ENCODE peak calls at places on chromosomes 11 and 22, in eight cellular contexts. Q is left ventricle myocardium inferior; X is right atrium auricular region; L is CD8-positive, alpha-beta memory T cell; D is AG04450; O is esophagus squamous epithelium; Y is neural progenitor cell; T is tibial nerve. E is an unnamed sample.
A peak's percentile ranks its signal among the peaks of the same experiment; 100 is the strongest.

GRCh38 chr11:126840201-126840886 is 160.2 kb downstream of the KIRREL3 start:
- DNase-seq in Q (no peak), X (no peak), L (no peak), D (no peak), O (no peak), Y (no peak), T (no peak), E (no peak)

GRCh38 chr22:44395116-44396005 is 82.6 kb upstream of the SHISAL1 start:
- DNase-seq in Q (peak; percentile 3), X (peak; percentile 44), L (no peak), D (no peak), O (no peak), Y (no peak), T (no peak), E (no peak)

GRCh38 chr11:22416462-22416861 is 78.3 kb downstream of the SLC17A6 start:
- DNase-seq in Q (no peak), X (no peak), L (no peak), D (no peak), O (no peak), Y (no peak), T (no peak), E (no peak)

GRCh38 chr11:92550871-92551270 is 326.3 kb downstream of the FAT3 start:
- DNase-seq in Q (no peak), X (no peak), L (no peak), D (no peak), O (no peak), Y (no peak), T (no peak), E (no peak)

GRCh38 chr11:47980093-47980906 is at the start of gene PTPRJ:
- DNase-seq in Q (peak; percentile 50), X (no peak), L (peak; percentile 70), D (no peak), O (no peak), Y (peak; percentile 91), T (no peak), E (no peak)

GRCh38 chr11:20022363-20023081 is 137.8 kb downstream of the DBX1 start:
- DNase-seq in Q (no peak), X (no peak), L (no peak), D (no peak), O (no peak), Y (peak; percentile 91), T (no peak), E (no peak)

GRCh38 chr11:76620471-76620870 is 50.1 kb downstream of the LRRC32 start:
- DNase-seq in Q (no peak), X (no peak), L (no peak), D (peak; percentile 45), O (no peak), Y (no peak), T (no peak), E (no peak)

GRCh38 chr11:87076874-87077429 is 39.2 kb downstream of the TMEM135 start:
- DNase-seq in Q (no peak), X (no peak), L (no peak), D (no peak), O (no peak), Y (no peak), T (no peak), E (no peak)

GRCh38 chr22:38314992-38315800 is 2.0 kb downstream of the CSNK1E start:
- DNase-seq in Q (no peak), X (no peak), L (peak; percentile 43), D (no peak), O (no peak), Y (peak; percentile 26), T (no peak), E (no peak)

GRCh38 chr11:119421941-119422504 is 949 bp downstream of the THY1 start:
- DNase-seq in Q (no peak), X (no peak), L (no peak), D (no peak), O (no peak), Y (peak; percentile 74), T (no peak), E (no peak)

GRCh38 chr11:61701298-61701993 is 21.3 kb downstream of the DAGLA start:
- DNase-seq in Q (no peak), X (no peak), L (no peak), D (no peak), O (no peak), Y (peak; percentile 72), T (no peak), E (no peak)

GRCh38 chr22:49965291-49966040 is 4.9 kb downstream of the PIM3 start:
- DNase-seq in Q (peak; percentile 17), X (no peak), L (no peak), D (no peak), O (no peak), Y (peak; percentile 2), T (peak; percentile 10), E (no peak)

GRCh38 chr22:42039271-42039670 is 31.3 kb downstream of the NAGA start:
- DNase-seq in Q (no peak), X (no peak), L (no peak), D (no peak), O (no peak), Y (no peak), T (no peak), E (no peak)

GRCh38 chr11:93528757-93529639 is 14.2 kb downstream of the SMCO4 start:
- DNase-seq in Q (no peak), X (peak; percentile 62), L (no peak), D (no peak), O (no peak), Y (no peak), T (no peak), E (no peak)

GRCh38 chr11:122690801-122691649 is 35.5 kb downstream of the UBASH3B start:
- DNase-seq in Q (no peak), X (no peak), L (no peak), D (no peak), O (no peak), Y (peak; percentile 18), T (no peak), E (no peak)

GRCh38 chr22:37560682-37561208 is 465 bp downstream of the CDC42EP1 start:
- DNase-seq in Q (peak; percentile 69), X (no peak), L (no peak), D (no peak), O (no peak), Y (peak; percentile 59), T (no peak), E (no peak)

GRCh38 chr11:25766332-25767015 is 565.5 kb upstream of the ANO3 start:
- DNase-seq in Q (no peak), X (no peak), L (no peak), D (no peak), O (no peak), Y (no peak), T (no peak), E (peak; percentile 6)

DNA sequence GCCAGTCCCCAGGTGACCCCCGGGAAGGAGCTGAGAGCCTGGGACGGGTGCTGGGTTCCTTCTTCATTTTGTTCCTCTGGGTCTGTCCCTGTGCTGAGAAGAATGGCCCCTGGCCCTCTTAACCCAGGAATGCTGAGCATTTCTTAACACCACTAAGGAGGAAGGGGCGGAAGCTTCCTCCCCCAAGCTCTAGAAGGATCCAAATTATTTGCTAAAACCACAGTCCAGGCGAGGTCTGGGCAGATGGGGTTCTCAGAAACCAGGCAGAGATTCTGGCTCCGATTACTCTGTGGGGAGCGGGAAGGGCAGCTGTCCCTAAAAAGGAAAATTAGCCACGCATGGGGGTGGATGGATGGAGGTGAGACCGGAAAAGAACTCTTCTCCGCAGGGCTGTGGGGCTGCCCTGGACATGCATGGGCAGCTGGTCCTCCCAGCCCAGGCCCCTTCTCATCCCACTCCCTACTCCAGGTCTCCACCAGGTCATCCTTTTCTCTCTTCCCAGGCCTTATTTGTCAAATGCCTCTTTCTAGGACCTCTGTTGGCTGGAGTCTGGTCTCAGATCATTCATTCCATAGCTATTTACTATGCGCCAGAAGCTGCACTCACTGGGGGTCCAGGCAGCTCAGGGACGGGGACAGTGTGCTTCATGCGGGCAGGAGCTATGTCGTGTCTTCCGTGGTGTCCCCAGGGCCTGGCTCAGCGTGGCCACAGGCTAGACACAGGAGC is 45.0 kb upstream of the MYH9 start:
- DNase-seq in Q (no peak), X (no peak), L (no peak), D (no peak), O (no peak), Y (no peak), T (no peak), E (no peak)
- H3K27ac ChIP-seq in Q (no peak overlapping the region), X (no peak overlapping the region), L (no peak overlapping the region), D (peak overlapping the region; percentile 31), O (no peak overlapping the region), Y (no peak overlapping the region), T (no peak overlapping the region), E (no peak overlapping the region)

DNA sequence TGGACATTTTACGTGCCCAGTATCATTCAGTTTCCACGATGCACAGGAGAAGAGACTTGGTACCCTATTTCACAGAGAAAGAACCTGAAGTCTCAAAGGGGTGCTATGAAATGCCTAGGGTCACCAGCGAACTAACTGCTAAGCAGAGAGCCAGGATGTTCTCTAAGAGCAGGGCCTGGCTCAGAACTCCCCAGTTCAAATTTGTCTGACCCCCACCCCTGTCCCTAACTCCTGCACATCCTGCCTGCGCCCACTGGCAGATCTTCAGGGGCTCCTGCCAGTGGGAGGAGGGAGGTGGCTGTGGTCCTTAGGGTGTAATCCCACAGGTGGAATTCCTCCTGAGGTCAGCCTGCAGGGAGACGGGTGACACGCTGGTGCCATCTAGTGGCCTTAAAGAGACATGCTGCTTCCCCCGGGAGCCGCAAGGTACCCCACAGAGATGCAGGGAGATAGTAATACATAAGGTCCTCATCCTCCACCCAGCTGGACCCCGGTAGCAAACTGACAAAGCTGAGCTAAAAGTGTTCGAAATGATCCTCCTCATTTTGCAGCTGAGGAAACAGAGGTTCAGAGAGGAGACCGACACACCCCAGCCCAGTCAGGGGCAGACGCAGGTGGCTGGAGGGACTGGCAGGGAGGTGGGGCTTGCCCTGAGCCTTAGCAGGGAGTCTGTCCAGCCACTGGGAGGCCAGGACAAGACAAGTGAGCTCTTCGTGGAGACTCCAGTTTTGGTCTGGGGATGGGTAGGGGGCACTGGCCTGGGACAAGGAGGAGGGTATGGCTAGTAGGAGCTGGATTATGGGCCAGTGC is 34.1 kb downstream of the MB start:
- DNase-seq in Q (peak; percentile 55), X (no peak), L (peak; percentile 41), D (no peak), O (no peak), Y (peak; percentile 86), T (no peak), E (no peak)
- H3K27ac ChIP-seq in Q (peak overlapping the region; percentile 62), X (peak overlapping the region; percentile 12), L (no peak overlapping the region), D (no peak overlapping the region), O (peak overlapping the region; percentile 44), Y (no peak overlapping the region), T (no peak overlapping the region), E (no peak overlapping the region)

DNA sequence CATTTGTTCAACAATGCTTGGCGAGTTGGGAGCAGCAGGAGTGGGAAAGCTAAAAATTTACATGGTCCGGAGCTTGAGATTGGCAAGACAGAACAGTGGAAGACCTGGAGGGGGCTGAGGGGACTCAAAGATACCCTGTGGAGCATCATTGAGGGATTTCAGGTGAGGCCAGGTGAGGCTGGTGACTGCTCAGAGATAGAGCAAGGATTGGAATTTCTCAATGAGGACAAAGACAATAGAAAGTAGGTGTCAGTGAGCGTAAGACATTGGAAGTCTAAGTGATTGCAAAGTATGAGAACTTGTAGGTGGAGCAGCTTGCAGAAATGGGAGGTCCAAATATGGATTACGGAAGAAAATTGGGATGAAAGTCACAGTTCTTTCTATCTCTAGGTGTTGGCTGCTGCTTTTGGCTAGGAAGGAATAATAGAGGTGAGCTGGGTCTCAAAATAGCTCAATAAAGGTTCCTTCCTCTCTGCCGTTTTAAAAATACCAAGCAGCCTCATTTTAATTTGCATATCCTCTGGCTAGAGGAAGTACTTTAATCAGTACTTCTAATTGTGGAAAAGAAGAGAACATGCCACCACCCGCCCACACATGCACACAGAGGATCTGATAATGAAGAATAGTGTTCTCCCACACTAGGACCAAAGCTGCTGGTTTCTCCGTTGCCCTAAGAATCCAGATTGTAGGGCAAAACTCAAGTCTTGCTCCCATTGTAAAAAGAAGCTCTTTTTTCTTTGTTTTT is 41.8 kb upstream of the SORL1-AS1 start:
- DNase-seq in Q (no peak), X (peak; percentile 5), L (no peak), D (no peak), O (no peak), Y (no peak), T (no peak), E (no peak)
- H3K27ac ChIP-seq in Q (no peak overlapping the region), X (no peak overlapping the region), L (no peak overlapping the region), D (no peak overlapping the region), O (no peak overlapping the region), Y (no peak overlapping the region), T (no peak overlapping the region), E (no peak overlapping the region)

GRCh38 chr11:2532704-2533641 is 88.2 kb downstream of the KCNQ1 start:
- DNase-seq in Q (peak; percentile 89), X (peak; percentile 89), L (peak; percentile 83), D (peak; percentile 84), O (peak; percentile 49), Y (peak; percentile 98), T (peak; percentile 85), E (peak; percentile 37)
- H3K27ac ChIP-seq in Q (peak overlapping the region; percentile 62), X (peak overlapping the region; percentile 35), L (peak overlapping the region; percentile 12), D (peak overlapping the region; percentile 97), O (peak overlapping the region; percentile 62), Y (no peak overlapping the region), T (no peak overlapping the region), E (no peak overlapping the region)

E was measured in epithelial cell of prostate.